ENCODE peak calls at places on chromosomes 13 and 19, in eight cellular contexts. One of them, this sample, is unnamed.
A peak's percentile ranks its signal among the peaks of the same experiment; 100 is the strongest.

GRCh38 chr19:8641908-8642547 is 11.6 kb downstream of the NFILZ start:
- DNase-seq in PC-3: peak; percentile 70
- DNase-seq in GM23338: peak; percentile 75
- DNase-seq in neural progenitor cell: peak; percentile 51
- DNase-seq in fibroblast of lung: peak; percentile 70
- DNase-seq in GM12878: no peak
- DNase-seq in GM23248: peak; percentile 70
- DNase-seq in trophoblast cell: peak; percentile 76
- DNase-seq in this sample: peak; percentile 65

GRCh38 chr13:78660130-78660857 is 1.3 kb upstream of the OBI1 start:
- DNase-seq in GM23248: no peak
- DNase-seq in GM23338: peak; percentile 81
- DNase-seq in trophoblast cell: peak; percentile 5
- DNase-seq in GM12878: no peak
- DNase-seq in PC-3: no peak
- DNase-seq in fibroblast of lung: peak; percentile 27
- DNase-seq in neural progenitor cell: no peak
- DNase-seq in this sample: no peak

GRCh38 chr13:31096624-31097302 is 64.9 kb downstream of the HSPH1 start:
- DNase-seq in neural progenitor cell: no peak
- DNase-seq in GM12878: no peak
- DNase-seq in trophoblast cell: no peak
- DNase-seq in fibroblast of lung: no peak
- DNase-seq in GM23248: no peak
- DNase-seq in PC-3: peak; percentile 50
- DNase-seq in GM23338: peak; percentile 32
- DNase-seq in this sample: no peak

GRCh38 chr19:16591803-16592556 is 19.8 kb upstream of the SLC35E1 start:
- DNase-seq in GM23338: peak; percentile 54
- DNase-seq in GM23248: peak; percentile 37
- DNase-seq in fibroblast of lung: no peak
- DNase-seq in PC-3: peak; percentile 38
- DNase-seq in trophoblast cell: no peak
- DNase-seq in neural progenitor cell: no peak
- DNase-seq in GM12878: no peak
- DNase-seq in this sample: peak; percentile 25

GRCh38 chr13:41150058-41150457 is 17.5 kb upstream of the KBTBD6 start:
- DNase-seq in GM23248: no peak
- DNase-seq in trophoblast cell: peak; percentile 38
- DNase-seq in GM12878: no peak
- DNase-seq in neural progenitor cell: no peak
- DNase-seq in GM23338: no peak
- DNase-seq in fibroblast of lung: no peak
- DNase-seq in PC-3: no peak
- DNase-seq in this sample: no peak

GRCh38 chr13:111219306-111219705 is 101.1 kb upstream of the TEX29 start:
- DNase-seq in GM23248: peak; percentile 89
- DNase-seq in PC-3: no peak
- DNase-seq in fibroblast of lung: peak; percentile 91
- DNase-seq in trophoblast cell: peak; percentile 87
- DNase-seq in GM12878: no peak
- DNase-seq in neural progenitor cell: no peak
- DNase-seq in GM23338: no peak
- DNase-seq in this sample: peak; percentile 88

GRCh38 chr19:10068205-10068604 is 17.9 kb upstream of the SHFL start:
- DNase-seq in neural progenitor cell: no peak
- DNase-seq in trophoblast cell: no peak
- DNase-seq in GM12878: no peak
- DNase-seq in PC-3: no peak
- DNase-seq in GM23248: peak; percentile 7
- DNase-seq in fibroblast of lung: no peak
- DNase-seq in GM23338: no peak
- DNase-seq in this sample: no peak

GRCh38 chr13:40564342-40564997 is 102.0 kb downstream of the FOXO1 start:
- DNase-seq in GM23338: no peak
- DNase-seq in GM23248: no peak
- DNase-seq in fibroblast of lung: no peak
- DNase-seq in PC-3: no peak
- DNase-seq in trophoblast cell: peak; percentile 90
- DNase-seq in GM12878: peak; percentile 24
- DNase-seq in neural progenitor cell: no peak
- DNase-seq in this sample: no peak

GRCh38 chr19:38975214-38975860 is at the start of gene FBXO17:
- DNase-seq in trophoblast cell: peak; percentile 38
- DNase-seq in neural progenitor cell: peak; percentile 77
- DNase-seq in GM23338: peak; percentile 70
- DNase-seq in fibroblast of lung: peak; percentile 66
- DNase-seq in PC-3: no peak
- DNase-seq in GM12878: no peak
- DNase-seq in GM23248: peak; percentile 88
- DNase-seq in this sample: peak; percentile 63

GRCh38 chr19:49119411-49120324 is at the start of gene PPFIA3:
- DNase-seq in fibroblast of lung: peak; percentile 51
- DNase-seq in GM23338: peak; percentile 73
- DNase-seq in GM23248: peak; percentile 89
- DNase-seq in GM12878: no peak
- DNase-seq in PC-3: peak; percentile 46
- DNase-seq in trophoblast cell: peak; percentile 79
- DNase-seq in neural progenitor cell: peak; percentile 93
- DNase-seq in this sample: peak; percentile 54

GRCh38 chr13:41512441-41512840 is 55.1 kb downstream of the RGCC start:
- DNase-seq in PC-3: no peak
- DNase-seq in GM23248: no peak
- DNase-seq in neural progenitor cell: no peak
- DNase-seq in trophoblast cell: no peak
- DNase-seq in GM23338: peak; percentile 19
- DNase-seq in fibroblast of lung: no peak
- DNase-seq in GM12878: no peak
- DNase-seq in this sample: no peak

GRCh38 chr13:95954266-95954665 is 98.9 kb downstream of the UGGT2 start:
- DNase-seq in GM23248: no peak
- DNase-seq in GM23338: peak; percentile 69
- DNase-seq in trophoblast cell: peak; percentile 2
- DNase-seq in GM12878: no peak
- DNase-seq in PC-3: no peak
- DNase-seq in neural progenitor cell: peak; percentile 3
- DNase-seq in fibroblast of lung: no peak
- DNase-seq in this sample: no peak

GRCh38 chr19:40165362-40165937 is 25.8 kb upstream of the MAP3K10 start:
- DNase-seq in PC-3: peak; percentile 15
- DNase-seq in GM12878: no peak
- DNase-seq in GM23338: peak; percentile 90
- DNase-seq in trophoblast cell: peak; percentile 10
- DNase-seq in neural progenitor cell: peak; percentile 83
- DNase-seq in GM23248: peak; percentile 67
- DNase-seq in fibroblast of lung: peak; percentile 27
- DNase-seq in this sample: no peak

GRCh38 chr13:99830931-99831330 is 140.6 kb downstream of the ZIC5 start:
- DNase-seq in PC-3: no peak
- DNase-seq in fibroblast of lung: no peak
- DNase-seq in trophoblast cell: no peak
- DNase-seq in GM12878: no peak
- DNase-seq in GM23338: peak; percentile 71
- DNase-seq in GM23248: no peak
- DNase-seq in neural progenitor cell: peak; percentile 22
- DNase-seq in this sample: no peak

GRCh38 chr13:113729329-113730019 is 29.6 kb upstream of the TMEM255B start:
- DNase-seq in PC-3: no peak
- DNase-seq in trophoblast cell: no peak
- DNase-seq in GM23248: peak; percentile 57
- DNase-seq in GM23338: no peak
- DNase-seq in fibroblast of lung: no peak
- DNase-seq in neural progenitor cell: no peak
- DNase-seq in GM12878: no peak
- DNase-seq in this sample: no peak

GRCh38 chr13:44241638-44242037 is 132.0 kb upstream of the SERP2 start:
- DNase-seq in fibroblast of lung: no peak
- DNase-seq in PC-3: no peak
- DNase-seq in neural progenitor cell: no peak
- DNase-seq in GM12878: no peak
- DNase-seq in GM23248: no peak
- DNase-seq in trophoblast cell: no peak
- DNase-seq in GM23338: no peak
- DNase-seq in this sample: no peak
- H3K27ac ChIP-seq in fibroblast of lung: no peak overlapping the region
- H3K27ac ChIP-seq in PC-3: no peak overlapping the region
- H3K27ac ChIP-seq in neural progenitor cell: no peak overlapping the region
- H3K27ac ChIP-seq in GM12878: no peak overlapping the region
- H3K27ac ChIP-seq in GM23248: no peak overlapping the region
- H3K27ac ChIP-seq in trophoblast cell: no peak overlapping the region
- H3K27ac ChIP-seq in GM23338: no peak overlapping the region
- H3K27ac ChIP-seq in this sample: no peak overlapping the region

DNA sequence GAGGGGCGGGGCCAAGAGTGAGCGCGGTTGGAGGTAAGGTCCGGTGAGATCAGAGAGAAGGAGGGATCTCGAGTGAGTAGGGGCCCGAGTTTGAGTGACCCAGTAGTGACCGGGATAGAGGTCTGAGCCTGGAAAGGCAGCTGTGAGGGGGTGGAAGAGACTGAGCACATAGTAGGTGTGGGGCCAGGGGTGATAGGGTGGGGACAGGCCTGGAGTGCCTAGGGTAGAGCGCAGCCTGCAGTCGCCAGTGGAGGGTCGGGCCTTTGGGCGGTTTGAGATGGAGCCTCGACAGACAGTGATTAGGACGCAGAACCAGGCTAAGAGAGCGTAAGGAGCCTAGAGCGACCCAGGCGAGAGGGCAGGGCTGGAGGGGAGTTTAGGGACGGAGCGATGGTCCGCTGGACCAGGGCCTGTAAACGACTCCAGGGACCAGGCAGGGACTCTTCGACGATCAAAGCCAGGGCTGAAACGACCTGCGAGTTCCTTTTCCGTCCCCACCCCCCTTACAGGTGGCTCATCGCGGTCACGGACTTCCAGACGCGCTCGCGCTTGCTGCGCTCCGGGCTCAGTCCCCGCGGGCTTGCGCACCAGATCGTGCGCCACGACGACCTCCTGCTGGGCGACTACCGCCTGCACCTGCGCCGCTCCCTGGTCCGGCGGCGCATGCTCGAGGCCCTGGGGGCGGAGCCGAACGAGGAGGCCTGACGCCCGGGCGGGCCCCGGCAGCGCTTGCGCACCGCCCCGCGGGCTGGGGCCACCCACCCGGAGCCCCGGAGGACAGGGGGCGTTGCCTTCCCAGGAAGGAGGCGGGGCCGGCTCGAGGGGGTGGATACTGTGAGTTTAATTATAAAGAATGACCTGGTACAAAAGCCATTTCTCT is 9.4 kb downstream of the C19orf81 start:
- DNase-seq in GM23248: peak; percentile 86
- DNase-seq in trophoblast cell: peak; percentile 30
- DNase-seq in neural progenitor cell: peak; percentile 94
- DNase-seq in fibroblast of lung: peak; percentile 8
- DNase-seq in GM12878: no peak
- DNase-seq in GM23338: peak; percentile 97
- DNase-seq in PC-3: peak; percentile 92
- DNase-seq in this sample: peak; percentile 64
- H2AFZ ChIP-seq in GM23248: peak overlapping the region; percentile 83
- H2AFZ ChIP-seq in trophoblast cell: peak overlapping the region; percentile 54
- H2AFZ ChIP-seq in neural progenitor cell: no peak overlapping the region
- H2AFZ ChIP-seq in fibroblast of lung: peak overlapping the region; percentile 64
- H2AFZ ChIP-seq in GM12878: peak overlapping the region; percentile 39
- H2AFZ ChIP-seq in GM23338: peak overlapping the region; percentile 90
- H2AFZ ChIP-seq in PC-3: peak overlapping the region; percentile 73
- H2AFZ ChIP-seq in this sample: peak overlapping the region; percentile 94

GRCh38 chr19:50357178-50358100 is 8.0 kb downstream of the NAPSA start:
- DNase-seq in neural progenitor cell: peak; percentile 76
- DNase-seq in GM23338: peak; percentile 91
- DNase-seq in trophoblast cell: peak; percentile 88
- DNase-seq in GM23248: peak; percentile 57
- DNase-seq in PC-3: peak; percentile 82
- DNase-seq in GM12878: peak; percentile 46
- DNase-seq in fibroblast of lung: peak; percentile 46
- DNase-seq in this sample: peak; percentile 41
- H3K27ac ChIP-seq in neural progenitor cell: no peak overlapping the region
- H3K27ac ChIP-seq in GM23338: peak overlapping the region; percentile 34
- H3K27ac ChIP-seq in trophoblast cell: no peak overlapping the region
- H3K27ac ChIP-seq in GM23248: no peak overlapping the region
- H3K27ac ChIP-seq in PC-3: no peak overlapping the region
- H3K27ac ChIP-seq in GM12878: peak overlapping the region; percentile 95
- H3K27ac ChIP-seq in fibroblast of lung: no peak overlapping the region
- H3K27ac ChIP-seq in this sample: no peak overlapping the region

GRCh38 chr19:47253467-47253881 is 2.9 kb upstream of the CCDC9 start:
- DNase-seq in trophoblast cell: peak; percentile 94
- DNase-seq in GM23338: no peak
- DNase-seq in GM12878: no peak
- DNase-seq in fibroblast of lung: peak; percentile 72
- DNase-seq in neural progenitor cell: no peak
- DNase-seq in GM23248: peak; percentile 91
- DNase-seq in PC-3: peak; percentile 83
- DNase-seq in this sample: peak; percentile 91
- H2AFZ ChIP-seq in trophoblast cell: no peak overlapping the region
- H2AFZ ChIP-seq in GM23338: no peak overlapping the region
- H2AFZ ChIP-seq in GM12878: no peak overlapping the region
- H2AFZ ChIP-seq in fibroblast of lung: no peak overlapping the region
- H2AFZ ChIP-seq in neural progenitor cell: no peak overlapping the region
- H2AFZ ChIP-seq in GM23248: no peak overlapping the region
- H2AFZ ChIP-seq in PC-3: no peak overlapping the region
- H2AFZ ChIP-seq in this sample: no peak overlapping the region

DNA sequence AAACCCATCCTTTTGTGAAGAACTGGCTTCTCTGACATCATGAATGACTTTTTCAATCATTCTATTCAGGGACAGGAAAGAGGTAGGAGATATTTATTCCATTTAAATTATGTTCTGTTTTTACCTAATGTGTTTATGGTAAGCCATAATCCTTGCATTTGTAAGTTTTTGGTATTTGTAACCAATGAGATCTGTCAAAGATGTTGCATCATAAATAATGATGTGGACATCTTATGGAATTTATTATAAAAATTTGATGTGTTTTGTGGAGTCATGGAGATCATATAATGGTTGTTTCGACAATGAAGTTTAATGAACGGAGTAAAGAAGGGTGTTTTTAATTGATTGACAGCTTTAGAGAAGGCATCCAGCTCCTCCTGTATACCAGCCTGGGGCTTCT is 67.6 kb downstream of the LMO7 start:
- DNase-seq in GM23338: no peak
- DNase-seq in GM12878: no peak
- DNase-seq in fibroblast of lung: no peak
- DNase-seq in PC-3: no peak
- DNase-seq in neural progenitor cell: no peak
- DNase-seq in GM23248: no peak
- DNase-seq in trophoblast cell: no peak
- DNase-seq in this sample: no peak
- H3K27ac ChIP-seq in GM23338: no peak overlapping the region
- H3K27ac ChIP-seq in GM12878: no peak overlapping the region
- H3K27ac ChIP-seq in fibroblast of lung: peak overlapping the region; percentile 79
- H3K27ac ChIP-seq in PC-3: peak overlapping the region; percentile 100
- H3K27ac ChIP-seq in neural progenitor cell: no peak overlapping the region
- H3K27ac ChIP-seq in GM23248: peak overlapping the region; percentile 76
- H3K27ac ChIP-seq in trophoblast cell: no peak overlapping the region
- H3K27ac ChIP-seq in this sample: peak overlapping the region; percentile 61